ENCODE peak calls at places on chromosomes 7 and 10, in ten cellular contexts. Q, B, S, Z, I, R, G, K, E and X are unnamed samples.

GRCh38 chr10:79390551-79391229 is 43.4 kb downstream of the PPIF start:
- DNase-seq in I (peak), G (no peak), R (peak), Q (no peak), B (peak), Z (no peak), K (no peak), S (no peak), E (no peak), X (no peak)

GRCh38 chr7:145543245-145543644 is 573.4 kb upstream of the CNTNAP2 start:
- DNase-seq in R (no peak), B (no peak), E (no peak), S (no peak), I (no peak), Z (no peak), Q (no peak), G (no peak), K (no peak), X (no peak)

GRCh38 chr7:81232084-81232799 is 313.4 kb upstream of the SEMA3C start:
- DNase-seq in G (no peak), E (no peak), I (peak), Q (no peak), Z (no peak), R (peak), B (peak), K (no peak), S (no peak), X (no peak)

GRCh38 chr7:164882-165660 is 27.3 kb upstream of the FAM20C start:
- DNase-seq in E (no peak), B (no peak), Z (no peak), K (no peak), S (no peak), R (no peak), G (no peak), I (no peak), Q (no peak), X (no peak)

GRCh38 chr7:56097700-56098099 is 4.9 kb upstream of the PHKG1 start:
- DNase-seq in Z (peak), K (no peak), I (peak), Q (no peak), R (no peak), B (no peak), E (peak), G (peak), S (no peak), X (no peak)

GRCh38 chr7:51613911-51614344 is 297.3 kb upstream of the COBL start:
- DNase-seq in E (no peak), G (no peak), Z (no peak), S (no peak), Q (no peak), K (peak), I (no peak), B (no peak), R (no peak), X (no peak)

GRCh38 chr10:88389456-88389855 is 193.7 kb downstream of the RNLS start:
- DNase-seq in Q (peak), K (peak), G (peak), Z (peak), B (no peak), S (no peak), I (no peak), R (no peak), E (peak), X (no peak)

GRCh38 chr7:47227762-47228177 is 354.1 kb downstream of the TNS3 start:
- DNase-seq in E (peak), K (no peak), G (no peak), Z (peak), Q (no peak), I (no peak), B (peak), R (no peak), S (peak), X (no peak)

GRCh38 chr7:121204537-121204936 is 124.3 kb upstream of the WNT16 start:
- DNase-seq in Z (peak), S (no peak), R (peak), K (no peak), G (peak), E (no peak), B (peak), I (no peak), Q (no peak), X (no peak)

GRCh38 chr10:59072038-59072437 is 104.4 kb upstream of the PHYHIPL start:
- DNase-seq in S (no peak), R (no peak), B (no peak), Z (no peak), K (no peak), E (no peak), Q (no peak), G (no peak), I (no peak), X (no peak)

GRCh38 chr7:66505531-66506451 is 122.9 kb upstream of the KCTD7 start:
- DNase-seq in B (no peak), Z (no peak), I (peak), R (no peak), G (no peak), Q (no peak), K (no peak), E (no peak), S (no peak), X (no peak)

GRCh38 chr10:132347211-132347930 is 15.4 kb downstream of the LRRC27 start:
- DNase-seq in E (no peak), G (no peak), Q (no peak), Z (no peak), K (no peak), B (no peak), I (peak), S (no peak), R (no peak), X (no peak)

GRCh38 chr10:99582255-99582770 is 37.9 kb downstream of the SLC25A28 start:
- DNase-seq in I (no peak), B (no peak), G (no peak), E (no peak), Z (no peak), S (no peak), R (no peak), Q (no peak), K (no peak), X (no peak)

GRCh38 chr10:8618834-8619233 is 564.3 kb downstream of the GATA3 start:
- DNase-seq in S (no peak), Q (no peak), Z (no peak), I (no peak), B (no peak), G (no peak), E (no peak), K (no peak), R (no peak), X (no peak)

GRCh38 chr10:95404864-95405263 is 114.1 kb upstream of the PDLIM1 start:
- DNase-seq in Z (no peak), K (no peak), S (no peak), R (no peak), G (no peak), Q (no peak), I (no peak), E (no peak), B (no peak), X (no peak)

GRCh38 chr10:34520510-34520909 is 294.6 kb downstream of the PARD3 start:
- DNase-seq in R (no peak), S (no peak), K (no peak), E (no peak), B (no peak), G (no peak), Z (no peak), Q (no peak), I (no peak), X (no peak)

GRCh38 chr7:22561356-22561755 is 61.4 kb upstream of the STEAP1B start:
- DNase-seq in I (no peak), B (no peak), K (peak), S (no peak), Q (peak), G (peak), Z (peak), E (peak), R (peak), X (peak)

GRCh38 chr10:113356794-113357687 is 195.8 kb upstream of the HABP2 start:
- DNase-seq in I (no peak), G (no peak), B (no peak), Q (no peak), K (no peak), E (peak), Z (no peak), S (no peak), R (no peak), X (no peak)

GRCh38 chr10:490256-490655 is 199.2 kb downstream of the DIP2C start:
- DNase-seq in B (no peak), S (no peak), K (peak), I (no peak), G (no peak), Z (no peak), Q (no peak), E (peak), R (peak), X (peak)

GRCh38 chr10:11171452-11171851 is 153.8 kb downstream of the CELF2 start:
- DNase-seq in S (no peak), R (no peak), B (no peak), K (no peak), G (no peak), Z (no peak), Q (no peak), I (no peak), E (no peak), X (no peak)

GRCh38 chr10:60917331-60918280 is 26.4 kb downstream of the RHOBTB1 start:
- DNase-seq in S (no peak), E (no peak), K (no peak), R (no peak), B (no peak), I (no peak), Q (no peak), G (no peak), Z (no peak), X (no peak)

GRCh38 chr7:5063698-5064097 is 18.0 kb downstream of the RBAK start:
- DNase-seq in B (no peak), R (no peak), E (no peak), K (no peak), G (no peak), I (no peak), S (no peak), Z (no peak), Q (no peak), X (no peak)

GRCh38 chr10:74206727-74207126 is 55.7 kb downstream of the ADK start:
- DNase-seq in R (no peak), E (no peak), B (no peak), G (no peak), I (no peak), S (no peak), Q (no peak), K (no peak), Z (no peak), X (no peak)

GRCh38 chr10:48505394-48506112 is 99.3 kb downstream of the ARHGAP22 start:
- DNase-seq in Z (no peak), B (no peak), G (no peak), K (no peak), R (no peak), Q (no peak), E (no peak), S (no peak), I (no peak), X (no peak)
- TF ChIP-seq CTCF in Z (peak), B (no peak), G (no peak), K (peak), R (no peak), Q (peak), E (peak), S (no peak), I (no peak), X (no peak)

GRCh38 chr7:77727527-77727926 is 31.3 kb downstream of the RSBN1L start:
- DNase-seq in K (no peak), R (no peak), Z (no peak), Q (no peak), G (no peak), S (no peak), B (no peak), I (no peak), E (no peak), X (no peak)

GRCh38 chr7:77729574-77730348 is 33.5 kb downstream of the RSBN1L start:
- DNase-seq in I (no peak), Z (no peak), S (no peak), G (no peak), R (no peak), B (no peak), K (no peak), Q (no peak), E (no peak), X (no peak)

GRCh38 chr7:77731716-77732115 is 35.5 kb downstream of the RSBN1L start:
- DNase-seq in K (no peak), Z (no peak), G (no peak), R (no peak), Q (no peak), S (no peak), E (no peak), B (no peak), I (no peak), X (no peak)

DNA sequence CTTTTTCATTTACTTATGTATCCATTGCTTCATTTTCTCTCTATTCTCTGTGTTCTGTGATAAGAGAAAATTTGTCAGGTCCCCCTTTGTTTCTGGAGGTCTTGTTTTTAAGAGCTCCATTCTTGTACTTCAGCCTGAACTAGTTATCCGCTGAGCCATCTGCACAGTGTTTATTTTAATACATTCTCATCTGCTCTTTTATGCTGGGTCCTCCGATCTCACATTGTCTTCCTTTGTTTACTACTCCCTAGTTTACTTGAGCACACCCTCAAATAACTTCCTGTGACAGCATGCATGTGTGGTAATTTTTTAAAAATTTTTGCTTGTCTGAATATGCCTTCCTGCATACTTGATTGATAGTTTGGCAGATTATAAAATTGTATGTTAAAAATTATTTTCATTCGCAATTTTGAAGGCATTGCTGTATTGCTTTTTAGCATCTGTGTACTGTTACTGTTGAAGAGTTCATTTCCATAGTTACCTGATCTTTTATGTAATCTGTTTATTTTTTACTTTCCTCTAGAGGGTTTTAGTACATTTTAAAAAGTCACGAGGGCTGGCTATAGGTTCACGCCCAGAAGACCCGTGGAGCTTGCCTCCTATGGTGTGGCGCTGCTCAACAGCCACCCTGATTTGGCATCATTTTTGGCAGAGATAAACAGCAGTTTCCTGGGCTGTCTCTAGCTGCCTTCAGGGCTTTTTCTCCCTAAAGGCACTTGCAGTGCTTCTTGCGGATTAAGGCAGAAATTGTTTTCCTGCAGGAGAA is 31.9 kb downstream of the RSBN1L start:
- DNase-seq in Q (peak), I (no peak), B (peak), E (peak), K (no peak), S (no peak), R (no peak), Z (peak), G (peak), X (peak)
- TF ChIP-seq CTCF in Q (no peak), I (no peak), B (no peak), E (no peak), K (no peak), S (no peak), R (no peak), Z (no peak), G (no peak), X (no peak)

DNA sequence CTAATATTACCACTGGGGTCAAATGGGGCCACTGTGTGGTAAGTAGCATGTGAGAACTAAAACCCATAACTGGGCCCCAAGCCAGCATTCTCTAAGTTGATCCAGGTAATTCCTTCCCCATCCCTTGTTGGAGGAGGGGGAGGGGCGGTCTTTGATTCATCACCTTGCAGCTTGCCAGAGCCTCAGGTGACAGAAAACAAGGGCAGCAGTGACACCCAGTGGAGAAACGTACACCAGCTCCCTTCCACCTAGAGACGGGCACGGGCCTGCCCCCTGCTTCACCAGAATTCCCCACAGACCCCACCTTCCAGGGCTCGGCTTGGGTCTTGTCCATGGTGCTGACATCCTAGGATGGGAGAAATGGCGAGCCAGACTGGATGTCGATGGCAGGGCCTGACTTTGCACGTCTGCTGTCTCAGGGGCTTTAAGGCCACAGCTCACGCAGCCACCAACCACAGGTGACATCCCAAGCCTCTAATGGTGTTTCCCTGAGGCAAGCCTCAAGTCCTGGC is 102.0 kb downstream of the STRA8 start:
- DNase-seq in R (peak), E (peak), B (peak), Q (peak), G (no peak), I (no peak), Z (peak), K (peak), S (peak), X (peak)
- TF ChIP-seq CTCF in R (peak), E (peak), B (peak), Q (peak), G (no peak), I (peak), Z (peak), K (peak), S (peak), X (peak)

GRCh38 chr10:24415455-24416169 is 206.7 kb downstream of the KIAA1217 start:
- DNase-seq in B (peak), I (no peak), S (no peak), K (peak), E (peak), Z (peak), R (peak), G (no peak), Q (no peak), X (peak)

GRCh38 chr10:24416248-24416647 is 207.3 kb downstream of the KIAA1217 start:
- DNase-seq in G (no peak), E (no peak), I (no peak), R (no peak), S (no peak), K (peak), B (no peak), Z (no peak), Q (no peak), X (no peak)

GRCh38 chr10:24417053-24417452 is 208.1 kb downstream of the KIAA1217 start:
- DNase-seq in I (no peak), B (no peak), Z (no peak), G (no peak), S (no peak), Q (no peak), E (no peak), R (no peak), K (peak), X (no peak)

GRCh38 chr10:24419067-24419466 is 210.1 kb downstream of the KIAA1217 start:
- DNase-seq in I (no peak), Z (peak), E (no peak), R (no peak), S (no peak), K (no peak), G (no peak), B (no peak), Q (no peak), X (no peak)

DNA sequence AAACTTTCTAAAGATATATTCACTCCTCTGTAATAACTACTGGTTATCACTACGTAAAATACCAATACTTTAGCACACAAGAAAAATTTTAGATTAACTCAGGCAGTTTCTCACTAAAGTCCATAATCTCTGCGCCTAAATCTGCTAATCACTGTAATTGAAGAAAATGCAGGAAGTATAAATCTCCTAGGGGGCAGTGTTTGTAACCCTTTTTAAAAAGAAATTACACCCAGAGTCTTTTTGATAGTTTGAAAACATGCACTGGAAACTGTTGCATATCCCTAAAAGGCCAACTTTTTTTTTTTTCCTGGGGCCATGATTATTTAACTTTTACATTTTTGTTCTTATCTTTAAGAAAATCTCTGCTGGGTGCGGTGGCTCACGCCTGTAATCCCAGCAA is 209.6 kb downstream of the KIAA1217 start:
- DNase-seq in Z (no peak), S (no peak), Q (no peak), R (no peak), I (no peak), K (no peak), B (no peak), E (peak), G (no peak), X (no peak)
- TF ChIP-seq CTCF in Z (no peak), S (peak), Q (no peak), R (peak), I (peak), K (no peak), B (peak), E (peak), G (peak), X (no peak)

DNA sequence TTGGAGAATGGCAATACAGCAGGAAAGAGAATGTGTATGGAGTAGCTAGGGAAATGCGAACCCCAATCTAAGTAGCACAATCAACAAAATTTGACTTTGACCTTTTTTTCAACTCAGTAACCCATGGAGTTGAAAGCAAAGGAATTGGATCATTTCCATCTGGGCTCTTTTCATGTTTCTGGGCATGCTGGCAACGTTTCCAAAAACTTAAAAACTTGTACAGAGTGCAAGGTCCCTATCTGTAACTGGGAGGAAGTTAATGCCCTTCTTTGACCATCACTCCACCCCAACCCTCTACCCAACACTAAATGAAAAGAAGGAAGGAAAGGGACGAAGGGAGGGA is 1.3 kb upstream of the HIBADH start:
- DNase-seq in R (no peak), B (no peak), K (no peak), Z (no peak), E (no peak), Q (no peak), G (no peak), S (no peak), I (no peak), X (no peak)
- TF ChIP-seq CTCF in R (no peak), B (no peak), K (no peak), Z (no peak), E (no peak), Q (no peak), G (no peak), S (no peak), I (no peak), X (no peak)

GRCh38 chr10:43292745-43293676 is 26.1 kb upstream of the RASGEF1A start:
- DNase-seq in K (peak), S (peak), Q (peak), I (no peak), R (no peak), B (peak), G (peak), Z (no peak), E (peak), X (peak)
- TF ChIP-seq CTCF in K (peak), S (peak), Q (peak), I (peak), R (peak), B (peak), G (peak), Z (peak), E (peak), X (peak)

GRCh38 chr7:102120666-102121065 is 166.0 kb upstream of the SH2B2 start:
- DNase-seq in Z (no peak), Q (no peak), R (no peak), S (no peak), E (no peak), B (no peak), G (no peak), I (no peak), K (no peak), X (no peak)

GRCh38 chr7:102128303-102128702 is 158.4 kb upstream of the SH2B2 start:
- DNase-seq in Z (no peak), I (no peak), R (no peak), K (no peak), G (no peak), Q (no peak), S (no peak), B (no peak), E (no peak), X (no peak)

GRCh38 chr7:102122026-102122425 is 164.6 kb upstream of the SH2B2 start:
- DNase-seq in S (no peak), I (no peak), Q (no peak), R (no peak), Z (peak), G (no peak), E (peak), K (no peak), B (no peak), X (no peak)

GRCh38 chr7:102129636-102130370 is 156.9 kb upstream of the SH2B2 start:
- DNase-seq in Z (no peak), E (no peak), B (no peak), S (no peak), I (no peak), R (no peak), G (no peak), K (no peak), Q (no peak), X (no peak)

GRCh38 chr7:102125127-102125561 is 161.5 kb upstream of the SH2B2 start:
- DNase-seq in I (peak), R (peak), B (no peak), Z (peak), S (peak), K (peak), E (peak), G (no peak), Q (no peak), X (no peak)
- TF ChIP-seq CTCF in I (peak), R (no peak), B (peak), Z (no peak), S (no peak), K (no peak), E (no peak), G (peak), Q (no peak), X (no peak)

GRCh38 chr7:150756858-150757257 is 19.6 kb downstream of the GIMAP5 start:
- DNase-seq in I (no peak), Q (no peak), E (no peak), Z (no peak), G (no peak), B (no peak), R (no peak), S (no peak), K (no peak), X (no peak)
- TF ChIP-seq CTCF in I (peak), Q (peak), E (no peak), Z (no peak), G (peak), B (peak), R (peak), S (peak), K (no peak), X (no peak)